ENCODE peak calls at places on chromosome 18, in nine cellular contexts. I is NCI-H748 treated with DMSO at 0.1 percent for 48 hours, L is HuH-7.5, M is AG10803, A is Daoy, N is T1000, J is colonic mucosa, P is osteocyte, U is vagina. W is an unnamed sample.

GRCh38 chr18:25053484-25053883 is 298.5 kb downstream of the ZNF521 start:
- DNase-seq in I (no peak), L (no peak), M (no peak), A (no peak), N (no peak), J (no peak), P (no peak), U (no peak), W (no peak)

GRCh38 chr18:858016-858415 is 46.0 kb upstream of the YES1 start:
- DNase-seq in I (no peak), L (no peak), M (no peak), A (no peak), N (no peak), J (no peak), P (no peak), U (no peak), W (no peak)

GRCh38 chr18:73973972-73974371 is 173.7 kb downstream of the FBXO15 start:
- DNase-seq in I (no peak), L (no peak), M (no peak), A (no peak), N (no peak), J (no peak), P (no peak), U (no peak), W (no peak)

GRCh38 chr18:9825571-9826073 is 60.2 kb upstream of the TXNDC2 start:
- DNase-seq in I (no peak), L (peak; percentile 46), M (peak; percentile 95), A (peak; percentile 66), N (peak; percentile 10), J (peak; percentile 77), P (no peak), U (no peak), W (peak; percentile 71)

GRCh38 chr18:12516049-12516677 is 108.4 kb downstream of the PRELID3A start:
- DNase-seq in I (no peak), L (no peak), M (no peak), A (no peak), N (no peak), J (no peak), P (no peak), U (no peak), W (no peak)

GRCh38 chr18:44130365-44130942 is 550.2 kb upstream of the SETBP1 start:
- DNase-seq in I (peak; percentile 80), L (peak; percentile 9), M (peak; percentile 25), A (peak; percentile 1), N (no peak), J (peak; percentile 27), P (no peak), U (no peak), W (peak; percentile 9)

GRCh38 chr18:50619833-50620232 is 59.9 kb downstream of the MAPK4 start:
- DNase-seq in I (no peak), L (no peak), M (no peak), A (no peak), N (no peak), J (no peak), P (no peak), U (no peak), W (peak; percentile 54)

GRCh38 chr18:78730564-78731422 is 248.8 kb upstream of the SALL3 start:
- DNase-seq in I (no peak), L (no peak), M (no peak), A (peak; percentile 21), N (no peak), J (no peak), P (no peak), U (no peak), W (no peak)

GRCh38 chr18:24633121-24633520 is 172.7 kb downstream of the HRH4 start:
- DNase-seq in I (no peak), L (no peak), M (no peak), A (no peak), N (peak; percentile 23), J (no peak), P (no peak), U (no peak), W (no peak)

GRCh38 chr18:68148862-68149261 is 566.0 kb downstream of the TMX3 start:
- DNase-seq in I (no peak), L (no peak), M (no peak), A (no peak), N (no peak), J (no peak), P (no peak), U (no peak), W (no peak)

GRCh38 chr18:74609535-74609934 is 11.9 kb downstream of the ZNF407 start:
- DNase-seq in I (no peak), L (no peak), M (peak; percentile 76), A (peak; percentile 60), N (no peak), J (no peak), P (no peak), U (no peak), W (no peak)

GRCh38 chr18:22846088-22846683 is 86.9 kb upstream of the RBBP8 start:
- DNase-seq in I (peak; percentile 31), L (no peak), M (peak; percentile 22), A (no peak), N (no peak), J (no peak), P (no peak), U (no peak), W (peak; percentile 20)

W was measured in prostate gland.